ENCODE peak calls at places on chromosome 19, in four cellular contexts. I is Right ventricle myocardium superior, B is A549, W is lower lobe of right lung. L is an unnamed sample.

GRCh38 chr19:49231389-49231788 is 73.8 kb downstream of the TRPM4 start:
- ATAC-seq in I (no peak), B (no peak), W (no peak), L (peak)

GRCh38 chr19:41376241-41376997 is at the start of gene TMEM91:
- ATAC-seq in I (peak), B (peak), W (peak), L (peak)

GRCh38 chr19:10517760-10518443 is 655 bp upstream of the S1PR5 start:
- ATAC-seq in I (peak), B (peak), W (peak), L (peak)

GRCh38 chr19:4556574-4557185 is 2.8 kb downstream of the SEMA6B start:
- ATAC-seq in I (peak), B (peak), W (peak), L (no peak)

GRCh38 chr19:42343344-42344110 is 18.1 kb downstream of the MEGF8 start:
- ATAC-seq in I (no peak), B (peak), W (no peak), L (no peak)

GRCh38 chr19:10352764-10353671 is 13.6 kb upstream of the ICAM3 start:
- ATAC-seq in I (peak), B (peak), W (peak), L (no peak)

GRCh38 chr19:18464646-18465045 is 26.7 kb upstream of the ISYNA1 start:
- ATAC-seq in I (peak), B (no peak), W (peak), L (no peak)

GRCh38 chr19:49689133-49690072 is at the start of gene ADM5:
- ATAC-seq in I (peak), B (peak), W (peak), L (peak)

GRCh38 chr19:55611983-55612645 is 6.7 kb downstream of the ZNF865 start:
- ATAC-seq in I (peak), B (no peak), W (no peak), L (no peak)

L was measured in activated CD4-positive, CD25-positive, alpha-beta regulatory T cell treated with anti-CD3 and anti-CD28 coated beads, Interleukin-2, amount 50 U/mL, for 24 hours.